ENCODE peak calls at places on chromosomes 3 and 15, in five cellular contexts. A is lower lobe of right lung, J is H9, X is colonic mucosa, W is uterus. K is an unnamed sample.
A peak's percentile ranks its signal among the peaks of the same experiment; 100 is the strongest.

GRCh38 chr15:97099040-97099439 is 768.5 kb downstream of the NR2F2 start:
- DNase-seq in J (no peak), X (no peak), W (no peak), A (no peak), K (no peak)

GRCh38 chr15:64622410-64623260 is 152.8 kb downstream of the RBPMS2 start:
- DNase-seq in X (no peak), J (no peak), W (no peak), A (no peak), K (no peak)

GRCh38 chr15:94984886-94985285 is 753.5 kb downstream of the MCTP2 start:
- DNase-seq in J (no peak), W (no peak), A (no peak), X (no peak), K (no peak)

GRCh38 chr3:117893638-117894037 is 1141.0 kb downstream of the IGSF11 start:
- DNase-seq in A (no peak), X (no peak), W (no peak), J (no peak), K (no peak)

GRCh38 chr3:133699903-133700302 is 38.2 kb upstream of the TOPBP1 start:
- DNase-seq in W (no peak), X (no peak), A (no peak), J (no peak), K (no peak)

GRCh38 chr3:36812240-36812639 is 47.9 kb upstream of the DCLK3 start:
- DNase-seq in A (no peak), X (no peak), W (no peak), J (no peak), K (no peak)

GRCh38 chr15:71730277-71731144 is 79.8 kb upstream of the NR2E3 start:
- DNase-seq in W (peak; percentile 45), X (peak; percentile 56), A (no peak), J (peak; percentile 42), K (no peak)

GRCh38 chr15:40891810-40892448 is 2.3 kb upstream of the VPS18 start:
- DNase-seq in J (peak; percentile 63), W (no peak), X (peak; percentile 76), A (no peak), K (no peak)

GRCh38 chr15:65937476-65937875 is 68.2 kb downstream of the RAB11A start:
- DNase-seq in X (no peak), J (no peak), A (no peak), W (no peak), K (no peak)

GRCh38 chr3:194129581-194130133 is 6.3 kb upstream of the HES1 start:
- DNase-seq in W (peak; percentile 37), A (no peak), X (peak; percentile 75), J (peak; percentile 69), K (no peak)

GRCh38 chr3:127389415-127389814 is 101.6 kb upstream of the PRR20G start:
- DNase-seq in A (no peak), J (no peak), X (no peak), W (no peak), K (no peak)

GRCh38 chr3:44058022-44058867 is 183.4 kb upstream of the TOPAZ1 start:
- DNase-seq in A (no peak), X (no peak), W (no peak), J (no peak), K (no peak)

GRCh38 chr3:124859025-124859424 is 28.1 kb downstream of the ITGB5 start:
- DNase-seq in X (no peak), W (peak; percentile 40), A (no peak), J (no peak), K (no peak)

GRCh38 chr3:63687569-63688233 is 35.2 kb downstream of the SNTN start:
- DNase-seq in X (no peak), W (no peak), J (no peak), A (no peak), K (no peak)

GRCh38 chr15:34318277-34319079 is 19.1 kb downstream of the SLC12A6 start:
- DNase-seq in W (peak; percentile 41), A (peak; percentile 71), X (peak; percentile 87), J (peak; percentile 61), K (no peak)

GRCh38 chr3:39814007-39814406 is 4.6 kb downstream of the MYRIP start:
- DNase-seq in W (no peak), J (no peak), A (no peak), X (no peak), K (no peak)

GRCh38 chr15:57302640-57303257 is 73.6 kb upstream of the CGNL1 start:
- DNase-seq in X (no peak), W (no peak), J (no peak), A (no peak), K (no peak)

GRCh38 chr3:100577382-100578008 is 31.9 kb upstream of the ADGRG7 start:
- DNase-seq in J (no peak), A (no peak), W (no peak), X (no peak), K (no peak)

GRCh38 chr3:15074500-15074899 is 9.4 kb upstream of the MRPS25 start:
- DNase-seq in W (no peak), J (no peak), A (no peak), X (no peak), K (no peak)

GRCh38 chr3:42308651-42309050 is 42.7 kb upstream of the CCK start:
- DNase-seq in X (no peak), A (no peak), J (no peak), W (no peak), K (no peak)

GRCh38 chr15:78105541-78106241 is 13.3 kb downstream of the SH2D7 start:
- DNase-seq in A (no peak), W (no peak), J (no peak), X (no peak), K (peak; percentile 66)

GRCh38 chr3:98964784-98965183 is 63.3 kb upstream of the DCBLD2 start:
- DNase-seq in W (no peak), A (no peak), J (no peak), X (no peak), K (no peak)

GRCh38 chr15:71691700-71692417 is 118.5 kb upstream of the NR2E3 start:
- DNase-seq in A (no peak), W (peak; percentile 38), X (no peak), J (no peak), K (no peak)

GRCh38 chr15:73440571-73440970 is 2.4 kb upstream of the REC114 start:
- DNase-seq in X (no peak), J (no peak), W (no peak), A (no peak), K (no peak)

GRCh38 chr3:113844622-113845222 is 6.1 kb downstream of the GRAMD1C start:
- DNase-seq in X (no peak), W (no peak), J (no peak), A (no peak), K (no peak)

GRCh38 chr3:184645304-184645703 is 66.6 kb downstream of the MAGEF1 start:
- DNase-seq in W (no peak), X (peak; percentile 69), J (no peak), A (peak; percentile 55), K (no peak)

GRCh38 chr3:68007621-68008226 is 353.3 kb upstream of the SUCLG2 start:
- DNase-seq in X (no peak), J (peak; percentile 69), W (no peak), A (no peak), K (no peak)

GRCh38 chr3:46107682-46108081 is 80.4 kb upstream of the XCR1 start:
- DNase-seq in A (no peak), X (no peak), J (no peak), W (no peak), K (no peak)

GRCh38 chr3:46110701-46111493 is 83.6 kb upstream of the XCR1 start:
- DNase-seq in J (no peak), X (peak; percentile 67), W (no peak), A (no peak), K (no peak)

GRCh38 chr3:46112984-46113383 is 85.7 kb upstream of the XCR1 start:
- DNase-seq in W (no peak), A (no peak), J (no peak), X (no peak), K (no peak)

GRCh38 chr3:46112296-46112695 is 85.0 kb upstream of the XCR1 start:
- DNase-seq in X (no peak), W (no peak), J (no peak), A (no peak), K (no peak)

GRCh38 chr3:46109635-46110005 is 82.3 kb upstream of the XCR1 start:
- DNase-seq in A (no peak), J (no peak), X (no peak), W (no peak), K (no peak)
- TF ChIP-seq CTCF in A (no peak), J (no peak), X (no peak), W (no peak), K (no peak)

GRCh38 chr15:92306662-92307061 is 87.0 kb upstream of the ST8SIA2 start:
- DNase-seq in J (peak; percentile 64), X (no peak), W (no peak), A (no peak), K (no peak)
- TF ChIP-seq CTCF in J (peak; percentile 62), X (no peak), W (no peak), A (no peak), K (peak; percentile 47)

GRCh38 chr3:183430325-183430957 is 2.0 kb upstream of the MCF2L2 start:
- DNase-seq in X (no peak), A (no peak), J (no peak), W (no peak), K (no peak)

GRCh38 chr3:183427206-183428139 is 946 bp downstream of the MCF2L2 start:
- DNase-seq in W (no peak), X (no peak), A (no peak), J (peak; percentile 36), K (no peak)

GRCh38 chr3:183428140-183429023 is at the start of gene MCF2L2:
- DNase-seq in X (peak; percentile 49), J (peak; percentile 78), A (peak; percentile 71), W (peak; percentile 48), K (peak; percentile 92)
- TF ChIP-seq CTCF in X (no peak), J (peak; percentile 26), A (no peak), W (no peak), K (peak; percentile 15)

DNA sequence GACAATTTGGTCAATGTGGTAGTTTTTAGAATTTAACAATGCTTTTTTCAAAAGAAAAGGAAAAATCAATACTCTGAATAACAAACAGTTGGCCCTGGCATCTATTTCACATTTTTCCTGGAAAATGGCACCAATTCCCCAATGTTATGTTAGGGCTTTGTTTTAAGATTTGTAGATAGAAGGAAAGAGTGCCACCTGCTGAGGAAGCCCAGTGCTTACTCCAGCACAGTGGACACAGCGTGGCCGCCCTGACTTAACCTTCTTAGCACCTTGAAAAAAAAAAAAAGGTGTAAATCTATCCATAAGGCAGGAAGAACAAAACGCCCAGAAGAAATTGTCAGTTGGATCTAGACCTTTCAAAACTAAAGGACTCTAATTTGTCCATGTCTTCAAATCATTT is 110.7 kb upstream of the CNTN4 start:
- DNase-seq in W (no peak), J (no peak), X (peak; percentile 22), A (peak; percentile 45), K (no peak)
- TF ChIP-seq CTCF in W (no peak), J (peak; percentile 60), X (peak; percentile 17), A (peak; percentile 24), K (peak; percentile 76)

DNA sequence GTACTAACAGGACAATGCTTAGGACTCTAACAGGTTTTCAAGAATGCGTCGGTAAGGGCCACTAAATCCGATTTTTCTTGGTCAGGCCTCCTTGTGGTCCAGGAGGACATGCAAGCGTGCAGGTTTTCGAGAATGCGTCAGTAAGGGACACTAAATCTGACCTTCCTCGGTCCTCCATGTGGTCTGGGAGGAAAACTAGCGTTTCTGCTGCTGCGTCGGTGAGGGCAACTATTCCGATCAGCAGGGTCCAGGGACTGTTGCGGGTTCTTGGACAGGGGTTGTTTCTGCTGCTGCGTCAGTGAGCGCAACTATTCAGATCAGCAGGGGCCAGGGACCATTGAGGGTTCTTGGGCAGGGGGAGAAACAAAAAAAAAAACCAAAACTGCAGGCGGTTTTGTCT is 7.8 kb upstream of the UBP1 start:
- DNase-seq in J (no peak), W (no peak), X (no peak), A (no peak), K (no peak)
- TF ChIP-seq CTCF in J (no peak), W (no peak), X (no peak), A (no peak), K (no peak)